ENCODE peak calls at places on chromosomes 13 and 19, in ten cellular contexts. F, N, C, L, A, J, S, X, E and Z are unnamed samples.

GRCh38 chr19:28631931-28632330 is 581.0 kb downstream of the UQCRFS1 start:
- DNase-seq in F (no peak), N (no peak), C (no peak), L (no peak), A (no peak), J (no peak), S (no peak), X (no peak), E (no peak), Z (no peak)

GRCh38 chr13:93290503-93290902 is 63.9 kb downstream of the GPC6 start:
- DNase-seq in F (no peak), N (no peak), C (no peak), L (no peak), A (no peak), J (peak; percentile 45), S (no peak), X (no peak), E (peak; percentile 46), Z (no peak)

GRCh38 chr19:5090780-5091575 is 122.1 kb downstream of the KDM4B start:
- DNase-seq in F (no peak), N (peak; percentile 64), C (no peak), L (no peak), A (peak; percentile 83), J (peak; percentile 67), S (no peak), X (no peak), E (peak; percentile 15), Z (no peak)

GRCh38 chr19:35130761-35131720 is 3.8 kb downstream of the LGI4 start:
- DNase-seq in F (peak; percentile 88), N (no peak), C (no peak), L (no peak), A (no peak), J (no peak), S (no peak), X (no peak), E (no peak), Z (no peak)

GRCh38 chr13:108828053-108828806 is 198.8 kb downstream of the MYO16 start:
- DNase-seq in F (no peak), N (no peak), C (no peak), L (peak; percentile 30), A (no peak), J (no peak), S (no peak), X (no peak), E (no peak), Z (no peak)

GRCh38 chr19:49696115-49696514 is 5.2 kb downstream of the CPT1C start:
- DNase-seq in F (no peak), N (no peak), C (no peak), L (no peak), A (no peak), J (no peak), S (no peak), X (no peak), E (no peak), Z (no peak)

GRCh38 chr13:70895599-70895998 is 787.3 kb upstream of the KLHL1 start:
- DNase-seq in F (no peak), N (no peak), C (no peak), L (no peak), A (no peak), J (no peak), S (no peak), X (no peak), E (no peak), Z (no peak)

GRCh38 chr19:40806385-40807146 is 7.6 kb downstream of the EGLN2 start:
- DNase-seq in F (peak; percentile 87), N (peak; percentile 85), C (peak; percentile 57), L (peak; percentile 65), A (peak; percentile 92), J (peak; percentile 98), S (peak; percentile 91), X (peak; percentile 86), E (peak; percentile 95), Z (peak; percentile 80)

GRCh38 chr13:20127263-20127562 is 33.6 kb downstream of the GJA3 start:
- DNase-seq in F (no peak), N (no peak), C (no peak), L (no peak), A (no peak), J (peak; percentile 45), S (no peak), X (no peak), E (no peak), Z (no peak)

GRCh38 chr19:32296694-32297093 is 48.7 kb upstream of the ZNF507 start:
- DNase-seq in F (no peak), N (no peak), C (no peak), L (no peak), A (no peak), J (peak; percentile 4), S (no peak), X (no peak), E (no peak), Z (no peak)

GRCh38 chr19:2391118-2391725 is 31.2 kb downstream of the TMPRSS9 start:
- DNase-seq in F (peak; percentile 65), N (no peak), C (peak; percentile 66), L (no peak), A (no peak), J (peak; percentile 84), S (no peak), X (no peak), E (peak; percentile 78), Z (no peak)

DNA sequence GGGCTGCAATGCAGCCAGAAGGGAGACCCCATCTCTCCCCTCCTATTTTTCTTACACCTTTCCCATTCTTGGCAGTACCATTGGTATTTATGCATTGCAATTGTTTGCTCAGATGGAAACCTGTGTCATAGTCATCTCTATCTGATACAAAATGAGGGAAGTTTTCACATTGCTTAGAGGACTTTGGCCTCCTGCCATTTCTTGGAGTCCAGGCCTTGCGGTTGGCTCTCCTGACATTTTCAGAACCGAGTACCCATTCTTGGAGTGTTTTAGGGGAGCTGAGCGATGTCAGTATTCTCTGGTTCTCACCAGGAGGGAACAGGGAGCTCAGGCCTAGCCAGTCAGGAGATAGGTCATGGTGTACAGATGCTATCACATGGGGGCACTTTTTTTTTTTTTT is 1.5 kb downstream of the SIN3B start:
- DNase-seq in F (no peak), N (peak; percentile 9), C (no peak), L (no peak), A (no peak), J (peak; percentile 61), S (no peak), X (no peak), E (peak; percentile 40), Z (no peak)
- H3K4me3 ChIP-seq in F (peak overlapping the region; percentile 86), N (no peak overlapping the region), C (peak overlapping the region; percentile 79), L (no peak overlapping the region), A (peak overlapping the region; percentile 88), J (no peak overlapping the region), S (peak overlapping the region; percentile 67), X (peak overlapping the region; percentile 73), E (peak overlapping the region; percentile 98), Z (no peak overlapping the region)

GRCh38 chr19:19055701-19056100 is 8.1 kb upstream of the SLC25A42 start:
- DNase-seq in F (no peak), N (no peak), C (no peak), L (no peak), A (no peak), J (no peak), S (no peak), X (no peak), E (no peak), Z (no peak)

GRCh38 chr19:19053508-19054314 is 10.1 kb upstream of the SLC25A42 start:
- DNase-seq in F (peak; percentile 86), N (peak; percentile 69), C (peak; percentile 57), L (peak; percentile 73), A (peak; percentile 79), J (peak; percentile 74), S (no peak), X (peak; percentile 86), E (peak; percentile 48), Z (no peak)

GRCh38 chr19:19056636-19057275 is 7.0 kb upstream of the SLC25A42 start:
- DNase-seq in F (no peak), N (no peak), C (no peak), L (no peak), A (no peak), J (no peak), S (no peak), X (no peak), E (no peak), Z (no peak)

GRCh38 chr19:19054939-19055440 is 8.8 kb upstream of the SLC25A42 start:
- DNase-seq in F (no peak), N (no peak), C (no peak), L (no peak), A (no peak), J (no peak), S (no peak), X (no peak), E (no peak), Z (no peak)

DNA sequence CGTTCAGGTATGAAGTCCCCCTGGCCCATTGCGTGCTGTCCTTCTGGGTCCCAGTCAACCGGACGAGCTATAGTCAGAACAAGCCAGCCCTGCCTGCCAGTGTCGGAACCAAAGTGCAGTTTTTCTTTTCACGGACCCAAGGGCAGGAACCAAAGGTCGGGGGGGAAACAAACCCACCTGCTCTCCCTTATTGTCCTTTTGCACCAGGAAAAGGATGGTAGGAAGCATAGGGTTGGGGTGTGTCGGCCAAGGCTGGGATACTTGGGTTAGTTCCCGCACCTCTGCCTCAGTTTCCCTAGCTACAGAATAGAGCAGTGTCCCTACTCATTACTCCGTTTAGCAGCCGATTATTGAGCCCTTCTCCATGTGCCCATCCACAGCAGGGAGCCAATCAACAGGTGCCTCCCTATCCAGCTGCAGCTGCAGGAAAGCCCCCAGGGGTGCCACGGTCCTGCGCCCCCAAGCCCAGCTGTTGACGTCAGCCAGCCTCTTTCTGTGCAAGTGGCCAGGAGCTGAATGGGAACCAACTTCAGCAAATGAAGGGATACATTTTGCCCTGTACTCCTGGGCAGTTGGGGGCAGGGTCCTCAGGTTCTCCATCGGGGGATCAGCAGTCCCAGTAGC is 9.4 kb upstream of the SLC25A42 start:
- DNase-seq in F (no peak), N (no peak), C (no peak), L (no peak), A (no peak), J (no peak), S (no peak), X (no peak), E (no peak), Z (no peak)
- H3K36me3 ChIP-seq in F (peaks cover 60% of the 10 kb centered on the region), N (peaks cover 4% of the 10 kb centered on the region), C (peaks cover 56% of the 10 kb centered on the region), L (no peaks in the 10 kb centered on the region), A (peaks cover 20% of the 10 kb centered on the region), J (peaks cover 9% of the 10 kb centered on the region), S (peaks cover 13% of the 10 kb centered on the region), X (peaks cover 38% of the 10 kb centered on the region), E (peaks cover 62% of the 10 kb centered on the region), Z (peaks cover 38% of the 10 kb centered on the region)

GRCh38 chr19:55598034-55598433 is 1.3 kb downstream of the FIZ1 start:
- DNase-seq in F (peak; percentile 30), N (no peak), C (no peak), L (no peak), A (no peak), J (no peak), S (no peak), X (no peak), E (no peak), Z (no peak)
- H3K4me3 ChIP-seq in F (no peak overlapping the region), N (no peak overlapping the region), C (no peak overlapping the region), L (no peak overlapping the region), A (no peak overlapping the region), J (no peak overlapping the region), S (no peak overlapping the region), X (no peak overlapping the region), E (no peak overlapping the region), Z (no peak overlapping the region)

DNA sequence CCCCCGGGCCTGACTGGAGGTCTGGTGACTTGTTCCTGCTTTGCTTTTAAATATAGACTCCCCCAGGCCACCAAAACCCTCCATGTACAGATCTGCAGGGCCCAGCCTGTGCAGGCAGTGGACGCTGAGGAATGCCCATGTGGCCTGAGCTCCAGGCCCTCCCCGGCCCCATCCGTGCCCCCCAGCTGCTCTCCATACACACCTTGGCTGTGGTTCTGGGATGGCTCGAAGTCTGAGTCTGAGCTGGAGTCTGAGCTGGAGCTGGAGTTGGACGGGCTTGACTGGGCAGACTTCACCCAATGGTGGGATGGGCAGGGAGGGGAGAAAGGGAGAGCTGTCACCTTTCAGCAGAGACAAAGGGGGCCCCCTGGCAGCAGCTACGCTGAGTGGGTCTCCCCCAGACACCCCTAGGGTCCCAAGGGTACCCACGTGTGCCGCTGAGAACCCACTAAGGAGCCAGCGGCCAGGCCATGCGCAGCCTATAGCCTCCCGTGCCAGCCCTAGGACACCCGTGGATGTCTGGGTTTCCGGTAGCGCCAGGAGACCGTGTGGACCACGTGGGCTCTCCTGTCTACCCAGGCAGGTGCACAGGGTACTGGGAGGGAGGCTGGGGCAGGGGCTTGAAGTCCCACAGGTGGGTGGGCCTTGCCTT is 61.9 kb downstream of the MLLT1 start:
- DNase-seq in F (no peak), N (no peak), C (no peak), L (no peak), A (no peak), J (no peak), S (peak; percentile 38), X (no peak), E (no peak), Z (no peak)
- H3K36me3 ChIP-seq in F (peaks cover 38% of the 10 kb centered on the region), N (no peaks in the 10 kb centered on the region), C (no peaks in the 10 kb centered on the region), L (no peaks in the 10 kb centered on the region), A (peaks cover 7% of the 10 kb centered on the region), J (peaks cover 4% of the 10 kb centered on the region), S (peaks cover 10% of the 10 kb centered on the region), X (peaks cover 24% of the 10 kb centered on the region), E (peaks cover 25% of the 10 kb centered on the region), Z (peaks cover 14% of the 10 kb centered on the region)